ENCODE peak calls at places on chromosomes 11 and 22, in five cellular contexts. B is GM12878, Y is K562, V is HepG2, A is SK-N-SH. W is an unnamed sample.

GRCh38 chr11:71994786-71995185 is 3.9 kb upstream of the IL18BP start:
- DNase-seq in Y (peak), B (no peak), A (no peak), V (no peak), W (no peak)

GRCh38 chr11:127656266-127656879 is 655.8 kb upstream of the KIRREL3 start:
- DNase-seq in A (no peak), Y (no peak), B (no peak), V (no peak), W (no peak)

GRCh38 chr11:72426758-72427157 is 7.6 kb downstream of the CLPB start:
- DNase-seq in B (no peak), A (no peak), V (no peak), Y (no peak), W (no peak)

GRCh38 chr11:113313601-113314000 is 782 bp upstream of the TTC12 start:
- DNase-seq in B (no peak), V (no peak), A (no peak), Y (no peak), W (no peak)

GRCh38 chr11:11958403-11958802 is 50.0 kb downstream of the DKK3 start:
- DNase-seq in A (no peak), Y (no peak), V (no peak), B (no peak), W (no peak)

GRCh38 chr22:19105456-19105855 is 16.8 kb downstream of the DGCR2 start:
- DNase-seq in V (no peak), B (no peak), Y (no peak), A (no peak), W (no peak)

GRCh38 chr11:33970984-33971466 is 79.1 kb upstream of the LMO2 start:
- DNase-seq in Y (peak), A (peak), B (no peak), V (peak), W (no peak)

GRCh38 chr11:126338346-126339055 is 17.0 kb upstream of the ST3GAL4 start:
- DNase-seq in A (no peak), Y (no peak), V (no peak), B (no peak), W (no peak)

GRCh38 chr22:28024422-28024888 is 105.4 kb upstream of the PITPNB start:
- DNase-seq in V (no peak), B (no peak), A (peak), Y (no peak), W (no peak)

DNA sequence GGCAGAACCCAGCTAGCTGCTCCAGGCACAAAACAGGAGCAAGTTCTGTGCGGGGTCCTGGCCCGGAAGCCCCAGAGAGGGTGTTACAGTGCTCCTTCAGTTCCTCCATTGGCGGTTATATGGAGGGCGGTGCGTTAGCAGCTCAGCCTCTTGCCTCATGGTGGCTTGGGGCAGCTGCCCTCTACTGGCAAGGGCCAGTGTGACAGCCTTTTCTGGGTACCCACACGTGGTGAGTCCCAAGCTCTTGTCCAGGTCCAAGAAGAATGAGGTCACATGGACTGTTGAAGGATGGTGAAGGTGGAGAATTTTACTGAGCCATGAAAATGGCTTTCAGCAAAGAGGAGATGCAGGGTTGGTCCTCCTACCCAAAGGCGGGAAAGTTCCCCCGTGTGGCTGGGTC is 100.5 kb downstream of the WT1 start:
- DNase-seq in Y (peak), V (peak), B (no peak), A (no peak), W (peak)
- TF ChIP-seq GABPA in Y (no peak), V (no peak), B (no peak), A (no peak), W (no peak)

GRCh38 chr11:60765355-60765754 is 8.7 kb downstream of the MS4A15 start:
- DNase-seq in V (no peak), Y (no peak), A (no peak), B (peak), W (no peak)

GRCh38 chr11:60761436-60762190 is 4.9 kb downstream of the MS4A15 start:
- DNase-seq in A (no peak), V (no peak), B (peak), Y (no peak), W (no peak)

GRCh38 chr11:60762851-60763691 is 6.4 kb downstream of the MS4A15 start:
- DNase-seq in V (peak), Y (no peak), B (peak), A (no peak), W (no peak)

GRCh38 chr11:60764879-60765278 is 8.2 kb downstream of the MS4A15 start:
- DNase-seq in V (no peak), B (peak), Y (no peak), A (no peak), W (no peak)

DNA sequence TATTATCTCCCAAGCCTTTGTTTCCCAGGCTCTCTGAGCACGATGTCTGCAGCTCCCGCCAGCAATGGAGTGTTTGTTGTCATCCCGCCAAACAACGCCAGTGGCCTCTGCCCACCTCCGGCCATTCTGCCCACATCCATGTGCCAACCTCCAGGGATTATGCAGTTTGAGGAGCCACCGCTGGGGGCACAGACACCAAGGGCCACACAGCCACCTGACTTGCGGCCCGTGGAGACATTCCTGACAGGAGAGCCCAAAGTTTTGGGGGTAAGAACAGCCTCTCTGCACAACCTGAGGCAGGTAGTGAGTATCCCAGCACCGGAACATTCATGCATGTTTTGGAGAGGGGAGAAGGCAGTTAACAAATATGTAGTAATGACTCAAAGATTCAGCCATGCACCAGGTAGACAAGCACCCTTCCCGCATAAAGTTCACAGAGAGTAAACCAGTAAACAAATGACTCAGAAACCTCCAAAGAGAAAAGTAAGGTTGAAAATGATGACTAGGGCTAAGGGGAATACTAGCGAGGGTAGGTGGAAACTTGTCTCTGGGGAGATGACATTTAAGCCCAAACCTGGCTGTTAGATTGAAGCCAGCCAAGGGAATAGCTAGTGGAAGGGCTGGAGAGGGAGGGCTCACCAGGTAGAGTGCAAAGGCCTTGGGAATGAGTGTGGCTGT is 7.2 kb downstream of the MS4A15 start:
- DNase-seq in Y (no peak), A (no peak), B (peak), V (no peak), W (no peak)
- TF ChIP-seq REST in Y (no peak), A (no peak), B (no peak), V (no peak), W (no peak)

GRCh38 chr11:2816941-2817421 is 68.6 kb downstream of the CDKN1C start:
- DNase-seq in V (no peak), Y (no peak), B (no peak), A (no peak), W (no peak)
- TF ChIP-seq GABPA in V (no peak), Y (no peak), B (no peak), A (no peak), W (no peak)

DNA sequence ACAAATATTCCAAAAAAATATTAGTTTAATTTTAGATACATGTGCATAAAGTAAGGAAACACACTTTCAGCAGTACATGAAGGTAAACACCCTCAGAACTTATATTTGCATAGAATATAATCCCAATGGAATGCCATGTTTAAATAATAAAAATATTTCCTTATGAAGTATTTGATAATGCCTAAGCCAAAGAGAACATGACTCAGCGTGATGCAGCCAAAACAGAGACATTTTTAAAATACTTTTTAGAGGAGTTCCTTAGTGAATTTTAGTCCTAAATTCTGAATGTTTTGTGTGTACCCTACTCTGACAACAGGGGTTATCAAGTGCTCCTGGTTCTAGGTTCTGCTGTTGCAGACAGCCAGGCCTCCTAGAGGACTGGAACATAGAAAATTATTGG is 39.1 kb upstream of the POU2AF2 start:
- DNase-seq in V (no peak), Y (no peak), B (no peak), A (no peak), W (no peak)
- TF ChIP-seq REST in V (no peak), Y (no peak), B (no peak), A (no peak), W (no peak)

DNA sequence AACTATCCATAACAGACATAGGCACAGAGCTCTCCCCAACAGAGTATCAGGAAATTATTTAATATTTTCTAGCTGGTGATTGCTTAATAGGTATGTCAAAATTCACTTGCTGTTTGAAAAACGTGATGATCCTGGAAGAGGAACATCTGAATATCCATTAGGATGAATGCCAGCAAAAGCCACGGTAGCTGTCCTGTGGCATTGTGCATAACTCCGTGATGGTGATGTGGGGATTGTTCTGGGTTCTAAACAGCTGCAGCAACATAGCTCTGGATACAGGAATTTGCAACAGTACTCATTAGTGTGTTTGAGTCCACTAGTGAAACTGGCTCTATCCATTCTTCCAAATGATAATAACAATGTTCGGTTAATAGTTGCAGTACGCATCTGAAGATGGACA is 78.8 kb downstream of the C11orf65 start:
- DNase-seq in B (no peak), A (no peak), V (no peak), Y (no peak), W (no peak)
- TF ChIP-seq GABPA in B (no peak), A (no peak), V (no peak), Y (no peak), W (no peak)